ENCODE peak calls at places on chromosomes 11 and 22, in six cellular contexts. H is kidney tubule cell; X is effector CD8-positive, alpha-beta T cell; I is cardiac muscle cell; O is HCEC 1CT; Y is effector memory CD4-positive, alpha-beta T cell. F is an unnamed sample.

GRCh38 chr22:43100223-43100622 is 10.3 kb upstream of the BIK start:
- DNase-seq in H (peak), X (no peak), I (no peak), O (no peak), Y (no peak), F (no peak)

GRCh38 chr11:64896448-64897022 is 18.1 kb upstream of the EHD1 start:
- DNase-seq in H (no peak), X (no peak), I (no peak), O (no peak), Y (no peak), F (no peak)

GRCh38 chr22:38098410-38099249 is 11.9 kb downstream of the BAIAP2L2 start:
- DNase-seq in H (peak), X (no peak), I (peak), O (peak), Y (no peak), F (no peak)

GRCh38 chr11:112016088-112016764 is 9.0 kb upstream of the DLAT start:
- DNase-seq in H (no peak), X (no peak), I (peak), O (peak), Y (no peak), F (no peak)

GRCh38 chr11:30091728-30092127 is 74.9 kb upstream of the KCNA4 start:
- DNase-seq in H (peak), X (no peak), I (no peak), O (no peak), Y (no peak), F (no peak)

GRCh38 chr11:106022795-106023275 is 795 bp upstream of the MSANTD4 start:
- DNase-seq in H (no peak), X (no peak), I (no peak), O (no peak), Y (no peak), F (no peak)

GRCh38 chr11:43825217-43825816 is 55.3 kb upstream of the ALKBH3 start:
- DNase-seq in H (peak), X (no peak), I (peak), O (peak), Y (no peak), F (no peak)

GRCh38 chr11:11969380-11970215 is 38.8 kb downstream of the DKK3 start:
- DNase-seq in H (no peak), X (no peak), I (no peak), O (no peak), Y (no peak), F (no peak)

GRCh38 chr11:124831897-124832296 is 31.7 kb upstream of the MSANTD2 start:
- DNase-seq in H (no peak), X (no peak), I (no peak), O (no peak), Y (no peak), F (no peak)

GRCh38 chr11:118176400-118177134 is at the start of gene SCN2B:
- DNase-seq in H (no peak), X (no peak), I (peak), O (no peak), Y (no peak), F (no peak)

GRCh38 chr11:123174196-123175183 is 20.6 kb downstream of the CLMP start:
- DNase-seq in H (peak), X (no peak), I (peak), O (peak), Y (no peak), F (no peak)

GRCh38 chr11:117189191-117189940 is 9.8 kb upstream of the TAGLN start:
- DNase-seq in H (no peak), X (no peak), I (no peak), O (no peak), Y (no peak), F (no peak)

GRCh38 chr11:68550485-68550817 is 89.9 kb downstream of the PPP6R3 start:
- DNase-seq in H (no peak), X (no peak), I (peak), O (no peak), Y (no peak), F (no peak)

GRCh38 chr22:47486569-47487312 is 724.3 kb downstream of the TBC1D22A start:
- DNase-seq in H (peak), X (no peak), I (no peak), O (no peak), Y (no peak), F (no peak)

GRCh38 chr22:35467788-35468187 is 67.8 kb downstream of the MCM5 start:
- DNase-seq in H (peak), X (no peak), I (peak), O (peak), Y (no peak), F (no peak)

GRCh38 chr11:130769782-130770565 is 146.3 kb downstream of the SNX19 start:
- DNase-seq in H (no peak), X (no peak), I (no peak), O (no peak), Y (no peak), F (no peak)

GRCh38 chr11:134741453-134742227 is 329.6 kb upstream of the B3GAT1 start:
- DNase-seq in H (no peak), X (no peak), I (peak), O (no peak), Y (no peak), F (no peak)

GRCh38 chr11:115112779-115113178 is 391.4 kb downstream of the CADM1 start:
- DNase-seq in H (no peak), X (no peak), I (no peak), O (no peak), Y (no peak), F (no peak)

GRCh38 chr11:115287266-115287665 is 216.9 kb downstream of the CADM1 start:
- DNase-seq in H (no peak), X (no peak), I (no peak), O (no peak), Y (no peak), F (no peak)

GRCh38 chr22:39463931-39464390 is 7.1 kb downstream of the MGAT3 start:
- DNase-seq in H (peak), X (no peak), I (peak), O (no peak), Y (no peak), F (no peak)

GRCh38 chr11:83285131-83285770 is 916 bp downstream of the CCDC90B start:
- DNase-seq in H (no peak), X (no peak), I (no peak), O (no peak), Y (no peak), F (peak)

GRCh38 chr11:108278546-108278945 is 55.7 kb downstream of the ATM start:
- DNase-seq in H (no peak), X (no peak), I (peak), O (no peak), Y (no peak), F (no peak)

GRCh38 chr11:27945323-27945722 is 162.6 kb downstream of the KIF18A start:
- DNase-seq in H (no peak), X (no peak), I (no peak), O (no peak), Y (no peak), F (no peak)

GRCh38 chr11:67539588-67539987 is 16.3 kb upstream of the CABP2 start:
- DNase-seq in H (no peak), X (no peak), I (no peak), O (no peak), Y (no peak), F (no peak)

GRCh38 chr11:124865181-124865901 is at the start of gene ROBO3:
- DNase-seq in H (peak), X (no peak), I (no peak), O (no peak), Y (no peak), F (no peak)

GRCh38 chr11:28636566-28636965 is 528.4 kb downstream of the METTL15 start:
- DNase-seq in H (no peak), X (no peak), I (no peak), O (no peak), Y (no peak), F (no peak)

GRCh38 chr11:94650756-94651155 is 83.6 kb downstream of the PIWIL4 start:
- DNase-seq in H (no peak), X (no peak), I (peak), O (peak), Y (no peak), F (no peak)

GRCh38 chr11:111283945-111284481 is 14.3 kb upstream of the POU2AF3 start:
- DNase-seq in H (no peak), X (no peak), I (no peak), O (no peak), Y (no peak), F (no peak)

GRCh38 chr22:42473484-42474193 is 41.4 kb upstream of the NFAM1 start:
- DNase-seq in H (peak), X (no peak), I (peak), O (peak), Y (no peak), F (peak)

GRCh38 chr11:10303558-10304363 is 1.1 kb upstream of the ADM start:
- DNase-seq in H (peak), X (no peak), I (peak), O (peak), Y (no peak), F (no peak)

GRCh38 chr22:45484742-45485141 is 17.9 kb upstream of the FBLN1 start:
- DNase-seq in H (no peak), X (no peak), I (no peak), O (no peak), Y (no peak), F (no peak)

GRCh38 chr11:13091373-13091772 is 82.3 kb downstream of the RASSF10 start:
- DNase-seq in H (peak), X (no peak), I (no peak), O (no peak), Y (no peak), F (no peak)

GRCh38 chr22:19060356-19061009 is 61.7 kb downstream of the DGCR2 start:
- DNase-seq in H (no peak), X (no peak), I (no peak), O (peak), Y (no peak), F (no peak)

GRCh38 chr22:21866821-21867527 is 471 bp downstream of the MAPK1 start:
- DNase-seq in H (no peak), X (no peak), I (no peak), O (no peak), Y (no peak), F (no peak)

GRCh38 chr22:33354928-33355327 is 296.7 kb upstream of the SYN3 start:
- DNase-seq in H (no peak), X (no peak), I (no peak), O (no peak), Y (no peak), F (no peak)